ENCODE peak calls at places on chromosomes 4 and X, in four cellular contexts. B is IMR-90, H is body of pancreas, Q is A549. F is an unnamed sample.
A peak's percentile ranks its signal among the peaks of the same experiment; 100 is the strongest.

GRCh38 chr4:1195109-1195671 is 22.8 kb upstream of the SPON2 start:
- DNase-seq in B (no peak), H (peak; percentile 5), Q (no peak), F (no peak)

GRCh38 chr4:124152130-124152529 is 560.4 kb downstream of the ANKRD50 start:
- DNase-seq in B (no peak), H (no peak), Q (no peak), F (no peak)

GRCh38 chr4:123671633-123672404 is 275.2 kb downstream of the SPRY1 start:
- DNase-seq in B (no peak), H (no peak), Q (no peak), F (no peak)

GRCh38 chrX:81259714-81260395 is 58.0 kb downstream of the SH3BGRL start:
- DNase-seq in B (peak; percentile 20), H (no peak), Q (no peak), F (no peak)

GRCh38 chr4:83947811-83948210 is 411.9 kb downstream of the GPAT3 start:
- DNase-seq in B (peak; percentile 1), H (no peak), Q (no peak), F (no peak)

GRCh38 chr4:41142946-41143720 is 71.2 kb downstream of the APBB2 start:
- DNase-seq in B (peak; percentile 92), H (peak; percentile 48), Q (no peak), F (peak; percentile 73)

GRCh38 chr4:89800527-89801103 is 36.3 kb downstream of the SNCA start:
- DNase-seq in B (peak; percentile 5), H (no peak), Q (no peak), F (no peak)

GRCh38 chr4:109303141-109303499 is 662 bp upstream of the COL25A1 start:
- DNase-seq in B (no peak), H (peak; percentile 13), Q (no peak), F (peak; percentile 48)

GRCh38 chr4:170978990-170979389 is 834.2 kb upstream of the GALNTL6 start:
- DNase-seq in B (no peak), H (no peak), Q (no peak), F (no peak)

GRCh38 chr4:123832173-123833026 is 435.8 kb downstream of the SPRY1 start:
- DNase-seq in B (peak; percentile 100), H (peak; percentile 14), Q (no peak), F (peak; percentile 10)

GRCh38 chr4:122121593-122121992 is 30.5 kb upstream of the BLTP1 start:
- DNase-seq in B (no peak), H (no peak), Q (no peak), F (no peak)

GRCh38 chrX:38870386-38870895 is 69.2 kb downstream of the MID1IP1 start:
- DNase-seq in B (peak; percentile 3), H (no peak), Q (no peak), F (no peak)

GRCh38 chrX:111041018-111041462 is 55.0 kb upstream of the PAK3 start:
- DNase-seq in B (peak; percentile 90), H (peak; percentile 5), Q (no peak), F (no peak)

GRCh38 chrX:139429913-139430312 is 100.6 kb upstream of the F9 start:
- DNase-seq in B (no peak), H (no peak), Q (no peak), F (peak; percentile 9)

GRCh38 chrX:9670136-9670905 is 95.3 kb downstream of the GPR143 start:
- DNase-seq in B (peak; percentile 66), H (no peak), Q (no peak), F (no peak)

GRCh38 chr4:147851135-147851534 is 119.2 kb downstream of the ARHGAP10 start:
- DNase-seq in B (no peak), H (no peak), Q (no peak), F (no peak)

GRCh38 chr4:147848634-147849033 is 116.7 kb downstream of the ARHGAP10 start:
- DNase-seq in B (no peak), H (no peak), Q (no peak), F (no peak)

GRCh38 chr4:147854154-147854553 is 122.3 kb downstream of the ARHGAP10 start:
- DNase-seq in B (no peak), H (no peak), Q (no peak), F (no peak)

GRCh38 chr4:147855670-147856069 is 123.8 kb downstream of the ARHGAP10 start:
- DNase-seq in B (no peak), H (no peak), Q (no peak), F (no peak)

GRCh38 chr4:147853706-147854105 is 121.8 kb downstream of the ARHGAP10 start:
- DNase-seq in B (peak; percentile 79), H (no peak), Q (no peak), F (no peak)
- H3K4me1 ChIP-seq in B (peaks cover 7% of the 10 kb centered on the region), H (no peaks in the 10 kb centered on the region), Q (no peaks in the 10 kb centered on the region), F (peaks cover 4% of the 10 kb centered on the region)

DNA sequence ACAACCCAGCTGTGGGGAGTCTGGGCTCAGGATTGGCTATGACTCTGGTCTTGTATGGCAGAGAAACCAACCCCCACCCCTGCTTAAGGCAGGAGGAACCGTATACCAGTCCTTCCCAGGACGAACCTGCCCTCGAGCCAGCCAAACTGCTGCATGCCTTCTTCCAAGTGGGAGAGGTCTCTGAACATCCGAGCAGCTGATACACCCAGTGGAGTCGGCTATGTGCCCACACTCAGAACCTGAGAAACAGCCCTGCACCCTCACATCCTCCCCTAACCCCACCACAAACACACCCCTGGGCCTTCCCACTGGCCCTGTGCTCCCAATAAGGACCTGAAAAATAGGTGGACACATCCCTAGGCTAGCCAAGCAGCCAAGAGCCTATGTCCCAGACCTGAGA is 21.8 kb downstream of the C4orf33 start:
- DNase-seq in B (no peak), H (no peak), Q (no peak), F (no peak)
- TF ChIP-seq POLR2A in B (no peak), H (no peak), Q (no peak), F (no peak)

GRCh38 chr4:8438743-8439142 is 1.8 kb downstream of the ACOX3 start:
- DNase-seq in B (no peak), H (peak; percentile 19), Q (no peak), F (peak; percentile 97)
- H3K4me1 ChIP-seq in B (peaks cover 12% of the 10 kb centered on the region), H (peaks cover 82% of the 10 kb centered on the region), Q (peaks cover 21% of the 10 kb centered on the region), F (peaks cover 74% of the 10 kb centered on the region)

GRCh38 chr4:73069338-73070071 is at the start of gene COX18:
- DNase-seq in B (peak; percentile 99), H (peak; percentile 98), Q (peak; percentile 72), F (peak; percentile 98)

GRCh38 chr4:73066928-73067327 is 2.6 kb downstream of the COX18 start:
- DNase-seq in B (no peak), H (no peak), Q (no peak), F (no peak)

GRCh38 chr4:73067971-73068394 is 1.5 kb downstream of the COX18 start:
- DNase-seq in B (peak; percentile 12), H (no peak), Q (no peak), F (no peak)

GRCh38 chr4:73070072-73070385 is 513 bp upstream of the COX18 start:
- DNase-seq in B (no peak), H (no peak), Q (no peak), F (no peak)

DNA sequence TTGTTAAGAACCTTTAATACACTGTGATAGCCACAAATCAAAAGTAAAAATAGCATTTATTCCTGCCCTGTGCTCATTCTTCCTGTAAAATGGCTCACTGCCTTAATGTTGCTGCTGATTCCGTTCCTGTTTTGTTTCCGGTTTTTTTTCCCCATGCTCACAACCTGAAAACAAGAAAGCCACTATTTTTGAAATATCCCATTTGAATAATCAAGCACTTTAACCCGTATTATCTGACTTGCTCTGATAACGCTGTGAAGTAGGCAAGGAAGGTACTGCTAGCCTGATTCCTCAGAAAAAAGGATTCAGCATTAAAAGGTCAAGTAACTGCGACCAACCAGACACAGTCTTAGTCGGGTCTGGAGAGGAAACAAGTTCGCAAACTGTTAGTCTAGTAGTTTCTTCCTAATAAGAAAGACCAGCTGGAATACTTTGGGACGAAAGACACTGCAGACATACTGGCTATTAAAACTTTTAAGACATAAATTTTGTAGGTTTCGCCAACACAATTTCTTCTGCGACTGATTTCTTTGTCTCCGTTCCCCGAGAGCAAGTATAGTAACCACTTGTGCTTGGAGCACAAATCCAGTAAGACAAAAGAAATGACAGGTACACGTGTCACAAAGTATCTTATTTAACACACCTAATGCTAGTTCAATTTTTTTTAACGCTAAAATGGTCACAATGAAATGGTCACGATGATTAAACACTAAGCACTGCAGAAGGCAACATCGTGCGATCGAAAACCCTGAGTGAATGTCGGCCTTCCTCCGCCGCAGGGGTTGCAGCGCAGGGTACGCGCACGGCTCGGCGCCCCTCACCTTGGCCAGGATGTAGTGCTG is 799 bp downstream of the COX18 start:
- DNase-seq in B (peak; percentile 32), H (no peak), Q (no peak), F (no peak)
- TF ChIP-seq POLR2A in B (no peak), H (no peak), Q (no peak), F (peak; percentile 6)